ENCODE peak calls at places on chromosomes 13 and 19, in six cellular contexts. U is left ventricle myocardium inferior; I is HFF-Myc; D is cardiac fibroblast; M is lung; Y is CD4-positive, alpha-beta memory T cell. B is an unnamed sample.

GRCh38 chr13:36323951-36324566 is 22.1 kb downstream of the SPART start:
- DNase-seq in U (no peak), I (no peak), D (no peak), M (no peak), Y (no peak), B (peak; percentile 86)

GRCh38 chr13:69641773-69642172 is 465.9 kb upstream of the ATXN8OS start:
- DNase-seq in U (no peak), I (no peak), D (no peak), M (no peak), Y (no peak), B (no peak)

GRCh38 chr19:44552324-44552723 is 22.8 kb upstream of the CEACAM20 start:
- DNase-seq in U (no peak), I (no peak), D (peak; percentile 53), M (peak; percentile 29), Y (no peak), B (peak; percentile 18)

GRCh38 chr13:46622918-46623256 is 69.9 kb downstream of the LRCH1 start:
- DNase-seq in U (peak; percentile 24), I (peak; percentile 72), D (peak; percentile 82), M (no peak), Y (no peak), B (peak; percentile 92)

GRCh38 chr19:16899566-16900075 is 10.8 kb downstream of the F2RL3 start:
- DNase-seq in U (no peak), I (no peak), D (peak; percentile 49), M (no peak), Y (peak; percentile 23), B (peak; percentile 26)

GRCh38 chr13:114110091-114110829 is 22.2 kb downstream of the RASA3 start:
- DNase-seq in U (no peak), I (no peak), D (no peak), M (no peak), Y (peak; percentile 82), B (peak; percentile 48)

GRCh38 chr13:22961835-22962537 is 218.8 kb upstream of the SGCG start:
- DNase-seq in U (no peak), I (no peak), D (no peak), M (no peak), Y (no peak), B (no peak)

GRCh38 chr13:21894703-21895699 is 224.1 kb downstream of the FGF9 start:
- DNase-seq in U (no peak), I (no peak), D (no peak), M (no peak), Y (no peak), B (peak; percentile 36)

GRCh38 chr13:89401209-89401810 is 1730.1 kb downstream of the SLITRK5 start:
- DNase-seq in U (no peak), I (no peak), D (peak; percentile 88), M (no peak), Y (no peak), B (peak; percentile 25)

GRCh38 chr19:14375582-14376291 is 5.5 kb upstream of the ADGRE5 start:
- DNase-seq in U (peak; percentile 49), I (no peak), D (peak; percentile 13), M (no peak), Y (no peak), B (peak; percentile 29)

GRCh38 chr19:43774103-43774939 is 6.5 kb downstream of the KCNN4 start:
- DNase-seq in U (peak; percentile 68), I (no peak), D (peak; percentile 71), M (peak; percentile 74), Y (no peak), B (peak; percentile 72)

GRCh38 chr19:10420444-10421239 is at the start of gene PDE4A:
- DNase-seq in U (no peak), I (no peak), D (peak; percentile 45), M (no peak), Y (peak; percentile 62), B (peak; percentile 40)

DNA sequence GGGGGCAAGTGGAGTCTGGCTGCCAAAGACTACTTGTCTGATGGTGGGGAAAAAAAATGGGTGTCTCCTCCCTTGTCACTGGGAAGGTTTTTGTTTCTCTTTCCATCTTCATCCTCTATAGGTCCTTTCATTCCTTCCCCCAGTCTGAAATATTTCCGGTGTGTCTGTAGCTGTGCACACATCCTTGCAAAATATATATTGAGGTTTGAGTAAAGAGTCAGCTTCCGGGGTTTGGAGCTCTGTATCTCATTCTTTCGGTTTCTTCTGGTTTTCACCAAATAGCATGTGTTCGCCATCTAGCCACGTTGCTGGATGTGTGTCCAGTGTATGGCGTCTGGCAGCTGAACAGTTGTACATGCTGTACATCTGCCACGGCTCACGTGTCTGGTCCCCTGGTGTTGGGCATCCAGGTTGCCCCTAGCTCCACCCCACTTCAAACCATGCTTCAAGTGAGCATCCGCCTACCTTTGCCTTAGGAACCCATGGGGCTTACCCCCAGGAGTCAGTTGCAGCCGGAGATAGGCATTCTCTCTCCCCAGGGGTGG is 142.2 kb downstream of the SIPA1L3 start:
- DNase-seq in U (no peak), I (peak; percentile 48), D (peak; percentile 68), M (no peak), Y (peak; percentile 72), B (peak; percentile 68)
- H3K4me3 ChIP-seq in U (no peak overlapping the region), I (no peak overlapping the region), D (no peak overlapping the region), M (no peak overlapping the region), Y (peak overlapping the region; percentile 46), B (no peak overlapping the region)

DNA sequence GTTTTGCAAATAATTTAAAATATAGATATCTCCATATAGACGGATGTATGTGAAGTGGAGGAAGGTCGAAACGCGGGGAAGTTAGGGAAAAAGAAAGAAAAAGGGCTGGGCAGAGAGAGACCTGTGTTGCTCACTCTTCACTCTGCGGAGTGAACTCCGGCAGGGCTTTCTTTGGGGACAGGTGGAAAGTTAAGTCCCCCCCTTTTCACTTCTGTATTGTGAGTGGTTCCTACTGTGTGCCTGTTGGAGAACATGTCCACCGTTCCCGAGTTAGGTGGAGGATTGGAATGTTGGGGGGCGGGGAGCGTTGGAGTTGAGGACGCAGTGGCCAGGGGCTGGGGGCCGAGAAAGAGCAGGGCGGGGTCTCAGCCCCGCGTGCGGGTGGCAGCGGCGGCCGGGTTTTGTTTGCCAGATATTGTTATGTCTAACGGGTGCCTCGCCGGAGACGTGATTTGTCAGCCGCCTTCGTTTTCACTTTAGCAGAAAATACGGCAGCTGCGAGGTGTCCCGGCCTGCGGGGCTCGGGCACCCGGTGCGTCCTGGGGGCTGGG is 145.0 kb upstream of the ZNF536 start:
- DNase-seq in U (no peak), I (no peak), D (no peak), M (no peak), Y (no peak), B (peak; percentile 2)
- H3K4me3 ChIP-seq in U (peak overlapping the region; percentile 71), I (peak overlapping the region; percentile 29), D (peak overlapping the region; percentile 54), M (peak overlapping the region; percentile 47), Y (no peak overlapping the region), B (peak overlapping the region; percentile 53)

GRCh38 chr13:109768616-109769015 is 17.8 kb downstream of the IRS2 start:
- DNase-seq in U (no peak), I (no peak), D (no peak), M (no peak), Y (no peak), B (no peak)
- H3K4me3 ChIP-seq in U (no peak overlapping the region), I (no peak overlapping the region), D (no peak overlapping the region), M (no peak overlapping the region), Y (no peak overlapping the region), B (no peak overlapping the region)

DNA sequence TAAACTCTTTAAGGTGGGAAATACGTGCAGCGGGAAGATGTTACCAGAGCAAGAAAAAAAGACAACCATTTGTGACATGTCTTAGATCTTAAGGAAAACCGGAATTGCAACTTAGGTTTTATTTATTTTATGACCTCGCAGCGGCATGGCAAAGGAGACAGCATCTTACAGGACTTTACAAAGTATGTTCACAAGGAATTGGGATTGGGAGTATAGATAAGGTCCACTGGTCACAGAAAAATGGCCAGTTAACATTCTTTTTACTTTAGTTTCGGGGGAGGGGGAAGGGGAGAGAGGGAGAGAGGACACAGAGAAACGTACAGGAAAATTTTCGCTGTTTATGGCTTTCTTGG is 104.5 kb upstream of the DIAPH3 start:
- DNase-seq in U (no peak), I (no peak), D (no peak), M (no peak), Y (no peak), B (no peak)
- H3K4me3 ChIP-seq in U (peak overlapping the region; percentile 58), I (peak overlapping the region; percentile 23), D (peak overlapping the region; percentile 47), M (no peak overlapping the region), Y (peak overlapping the region; percentile 55), B (peak overlapping the region; percentile 36)

GRCh38 chr19:11948646-11949045 is 16.2 kb upstream of the ZNF763 start:
- DNase-seq in U (no peak), I (no peak), D (peak; percentile 3), M (no peak), Y (no peak), B (no peak)
- H3K4me3 ChIP-seq in U (no peak overlapping the region), I (no peak overlapping the region), D (no peak overlapping the region), M (no peak overlapping the region), Y (no peak overlapping the region), B (no peak overlapping the region)

DNA sequence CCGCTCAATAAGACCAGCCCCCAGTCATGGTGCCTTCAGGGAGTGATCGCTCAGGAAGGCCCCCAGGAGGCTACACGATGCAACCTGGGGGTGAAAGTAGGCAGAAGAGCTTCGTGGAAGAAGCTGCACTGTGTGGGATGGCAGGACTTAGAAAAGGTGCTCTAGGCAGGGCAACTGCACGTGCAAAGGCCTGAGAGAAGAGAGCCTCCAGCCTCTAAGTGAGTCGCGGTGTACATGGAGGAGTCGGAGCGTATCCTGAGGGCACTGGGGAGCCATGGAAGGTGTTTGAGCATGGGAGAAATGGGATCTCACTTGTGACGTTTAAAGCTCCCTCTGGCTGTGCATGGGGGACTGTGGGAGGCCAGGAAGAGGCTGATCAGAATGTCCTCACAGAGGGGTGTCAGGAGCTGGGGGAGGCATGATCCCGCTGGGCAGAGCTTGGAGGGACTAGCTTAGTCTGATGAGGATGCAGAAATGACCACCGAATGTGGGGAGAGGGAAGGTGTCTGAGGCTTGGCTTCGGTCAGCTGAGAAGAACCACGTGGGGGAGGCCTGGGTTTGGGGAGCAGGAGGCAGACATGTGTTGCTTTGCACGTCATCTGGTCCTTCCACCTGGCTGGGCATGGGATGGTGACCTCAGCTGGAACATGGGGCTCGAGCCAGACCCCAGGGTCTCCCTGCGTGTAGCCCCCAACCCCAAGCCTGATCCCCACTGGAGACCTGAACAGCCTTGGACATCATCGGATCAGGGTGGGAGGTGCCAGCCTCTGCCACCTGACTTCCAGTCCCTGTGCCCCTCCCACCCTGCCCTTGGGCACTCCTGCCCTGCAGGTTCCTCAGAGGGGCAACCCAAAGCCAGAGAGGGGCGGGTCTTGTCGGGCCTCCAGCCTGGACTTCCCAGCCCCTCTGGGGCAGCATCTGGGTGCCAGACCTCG is 1.1 kb downstream of the APC2 start:
- DNase-seq in U (no peak), I (no peak), D (no peak), M (no peak), Y (no peak), B (no peak)
- H3K4me3 ChIP-seq in U (no peak overlapping the region), I (no peak overlapping the region), D (no peak overlapping the region), M (no peak overlapping the region), Y (no peak overlapping the region), B (no peak overlapping the region)

GRCh38 chr13:42548731-42549554 is 25.0 kb upstream of the TNFSF11 start:
- DNase-seq in U (no peak), I (no peak), D (peak; percentile 27), M (no peak), Y (no peak), B (peak; percentile 30)
- H3K4me3 ChIP-seq in U (no peak overlapping the region), I (no peak overlapping the region), D (no peak overlapping the region), M (no peak overlapping the region), Y (no peak overlapping the region), B (no peak overlapping the region)

GRCh38 chr19:23366437-23366836 is 28.8 kb downstream of the ZNF91 start:
- DNase-seq in U (no peak), I (no peak), D (no peak), M (no peak), Y (no peak), B (no peak)
- H3K4me3 ChIP-seq in U (no peak overlapping the region), I (no peak overlapping the region), D (no peak overlapping the region), M (no peak overlapping the region), Y (no peak overlapping the region), B (no peak overlapping the region)

B was measured in fibroblast of villous mesenchyme.